ENCODE peak calls at places on chromosomes 11 and 22, in six cellular contexts. E is fibroblast of pulmonary artery; K is dermis blood vessel endothelial cell; P is AG09319; C is activated CD8-positive, alpha-beta memory T cell treated with anti-CD3 and anti-CD28 coated beads for 48 hours; D is putamen. S is an unnamed sample.

GRCh38 chr22:20174785-20175596 is 24.1 kb upstream of the CCDC188 start:
- DNase-seq in K (peak), P (no peak), D (no peak), C (no peak), E (peak), S (peak)

GRCh38 chr22:44023404-44024287 is 456 bp upstream of the PARVB start:
- DNase-seq in P (no peak), D (no peak), E (no peak), C (peak), K (peak), S (peak)

GRCh38 chr11:47907499-47907898 is 59.3 kb upstream of the NUP160 start:
- DNase-seq in C (no peak), D (no peak), E (peak), P (no peak), K (no peak), S (no peak)

GRCh38 chr11:43561832-43562231 is 118.7 kb upstream of the HSD17B12 start:
- DNase-seq in D (no peak), K (no peak), P (no peak), E (no peak), C (no peak), S (no peak)

GRCh38 chr22:39029227-39029626 is 8.3 kb downstream of the APOBEC3D start:
- DNase-seq in D (no peak), C (no peak), P (no peak), E (no peak), K (no peak), S (no peak)

GRCh38 chr11:84719935-84720577 is 907.1 kb downstream of the DLG2 start:
- DNase-seq in P (no peak), E (no peak), D (peak), K (no peak), C (no peak), S (peak)

GRCh38 chr11:130431337-130431773 is 2.9 kb upstream of the ADAMTS8 start:
- DNase-seq in K (peak), E (peak), C (peak), D (no peak), P (no peak), S (peak)

GRCh38 chr22:34847072-34847471 is 218.9 kb upstream of the ISX start:
- DNase-seq in K (no peak), C (no peak), E (no peak), D (no peak), P (no peak), S (no peak)

GRCh38 chr22:26466196-26466595 is 17.4 kb downstream of the HPS4 start:
- DNase-seq in K (no peak), P (no peak), D (no peak), E (no peak), C (no peak), S (no peak)

GRCh38 chr11:57251491-57252104 is 14.5 kb upstream of the APLNR start:
- DNase-seq in D (no peak), K (peak), E (peak), C (no peak), P (no peak), S (no peak)